ENCODE peak calls at places on chromosome 4, in eight cellular contexts. One of them, this sample, is unnamed.

GRCh38 chr4:126520731-126521130 is 1112.0 kb upstream of the INTU start:
- DNase-seq in fibroblast of lung: no peak
- DNase-seq in tibial artery: no peak
- DNase-seq in lung: no peak
- DNase-seq in cardiac muscle cell: no peak
- DNase-seq in H9: no peak
- DNase-seq in sigmoid colon: no peak
- DNase-seq in SK-N-SH: no peak
- DNase-seq in this sample: no peak

GRCh38 chr4:101515566-101515965 is 168.2 kb upstream of the PPP3CA start:
- DNase-seq in fibroblast of lung: no peak
- DNase-seq in tibial artery: no peak
- DNase-seq in lung: no peak
- DNase-seq in cardiac muscle cell: no peak
- DNase-seq in H9: no peak
- DNase-seq in sigmoid colon: no peak
- DNase-seq in SK-N-SH: no peak
- DNase-seq in this sample: no peak

GRCh38 chr4:99987681-99988080 is 37.6 kb upstream of the H2AZ1 start:
- DNase-seq in fibroblast of lung: no peak
- DNase-seq in tibial artery: no peak
- DNase-seq in lung: no peak
- DNase-seq in cardiac muscle cell: no peak
- DNase-seq in H9: no peak
- DNase-seq in sigmoid colon: no peak
- DNase-seq in SK-N-SH: no peak
- DNase-seq in this sample: no peak

GRCh38 chr4:82715731-82716617 is 82.6 kb downstream of the SCD5 start:
- DNase-seq in fibroblast of lung: no peak
- DNase-seq in tibial artery: no peak
- DNase-seq in lung: no peak
- DNase-seq in cardiac muscle cell: no peak
- DNase-seq in H9: no peak
- DNase-seq in sigmoid colon: no peak
- DNase-seq in SK-N-SH: no peak
- DNase-seq in this sample: no peak

GRCh38 chr4:107913283-107913899 is 18.0 kb upstream of the CYP2U1 start:
- DNase-seq in fibroblast of lung: peak
- DNase-seq in tibial artery: no peak
- DNase-seq in lung: peak
- DNase-seq in cardiac muscle cell: peak
- DNase-seq in H9: no peak
- DNase-seq in sigmoid colon: no peak
- DNase-seq in SK-N-SH: peak
- DNase-seq in this sample: peak

GRCh38 chr4:30619679-30620078 is 100.5 kb upstream of the PCDH7 start:
- DNase-seq in fibroblast of lung: peak
- DNase-seq in tibial artery: no peak
- DNase-seq in lung: no peak
- DNase-seq in cardiac muscle cell: peak
- DNase-seq in H9: no peak
- DNase-seq in sigmoid colon: no peak
- DNase-seq in SK-N-SH: no peak
- DNase-seq in this sample: no peak

GRCh38 chr4:8200302-8200975 is 1.3 kb downstream of the SH3TC1 start:
- DNase-seq in fibroblast of lung: peak
- DNase-seq in tibial artery: no peak
- DNase-seq in lung: peak
- DNase-seq in cardiac muscle cell: no peak
- DNase-seq in H9: no peak
- DNase-seq in sigmoid colon: peak
- DNase-seq in SK-N-SH: no peak
- DNase-seq in this sample: peak

GRCh38 chr4:89952458-89952857 is 57.8 kb downstream of the MMRN1 start:
- DNase-seq in fibroblast of lung: no peak
- DNase-seq in tibial artery: no peak
- DNase-seq in lung: no peak
- DNase-seq in cardiac muscle cell: no peak
- DNase-seq in H9: no peak
- DNase-seq in sigmoid colon: no peak
- DNase-seq in SK-N-SH: no peak
- DNase-seq in this sample: no peak

GRCh38 chr4:102285831-102286230 is 59.5 kb downstream of the SLC39A8 start:
- DNase-seq in fibroblast of lung: peak
- DNase-seq in tibial artery: no peak
- DNase-seq in lung: no peak
- DNase-seq in cardiac muscle cell: no peak
- DNase-seq in H9: no peak
- DNase-seq in sigmoid colon: no peak
- DNase-seq in SK-N-SH: no peak
- DNase-seq in this sample: no peak

GRCh38 chr4:6279582-6280289 is 10.1 kb downstream of the WFS1 start:
- DNase-seq in fibroblast of lung: no peak
- DNase-seq in tibial artery: peak
- DNase-seq in lung: no peak
- DNase-seq in cardiac muscle cell: no peak
- DNase-seq in H9: no peak
- DNase-seq in sigmoid colon: no peak
- DNase-seq in SK-N-SH: no peak
- DNase-seq in this sample: no peak

GRCh38 chr4:176053785-176054184 is 11.9 kb upstream of the WDR17 start:
- DNase-seq in fibroblast of lung: peak
- DNase-seq in tibial artery: no peak
- DNase-seq in lung: no peak
- DNase-seq in cardiac muscle cell: no peak
- DNase-seq in H9: no peak
- DNase-seq in sigmoid colon: no peak
- DNase-seq in SK-N-SH: no peak
- DNase-seq in this sample: no peak

GRCh38 chr4:164596927-164597326 is 157.0 kb upstream of the SMIM31 start:
- DNase-seq in fibroblast of lung: no peak
- DNase-seq in tibial artery: no peak
- DNase-seq in lung: no peak
- DNase-seq in cardiac muscle cell: no peak
- DNase-seq in H9: no peak
- DNase-seq in sigmoid colon: no peak
- DNase-seq in SK-N-SH: no peak
- DNase-seq in this sample: no peak

GRCh38 chr4:3836041-3836801 is 70.0 kb downstream of the ADRA2C start:
- DNase-seq in fibroblast of lung: no peak
- DNase-seq in tibial artery: no peak
- DNase-seq in lung: no peak
- DNase-seq in cardiac muscle cell: peak
- DNase-seq in H9: peak
- DNase-seq in sigmoid colon: no peak
- DNase-seq in SK-N-SH: peak
- DNase-seq in this sample: no peak

GRCh38 chr4:7795983-7796382 is 143.7 kb downstream of the AFAP1 start:
- DNase-seq in fibroblast of lung: no peak
- DNase-seq in tibial artery: peak
- DNase-seq in lung: no peak
- DNase-seq in cardiac muscle cell: no peak
- DNase-seq in H9: no peak
- DNase-seq in sigmoid colon: no peak
- DNase-seq in SK-N-SH: peak
- DNase-seq in this sample: no peak

GRCh38 chr4:184961693-184962092 is 56.6 kb upstream of the HELT start:
- DNase-seq in fibroblast of lung: no peak
- DNase-seq in tibial artery: no peak
- DNase-seq in lung: no peak
- DNase-seq in cardiac muscle cell: no peak
- DNase-seq in H9: peak
- DNase-seq in sigmoid colon: no peak
- DNase-seq in SK-N-SH: no peak
- DNase-seq in this sample: no peak

GRCh38 chr4:143482753-143483362 is 30.6 kb upstream of the SMARCA5 start:
- DNase-seq in fibroblast of lung: peak
- DNase-seq in tibial artery: no peak
- DNase-seq in lung: no peak
- DNase-seq in cardiac muscle cell: peak
- DNase-seq in H9: no peak
- DNase-seq in sigmoid colon: no peak
- DNase-seq in SK-N-SH: peak
- DNase-seq in this sample: peak

DNA sequence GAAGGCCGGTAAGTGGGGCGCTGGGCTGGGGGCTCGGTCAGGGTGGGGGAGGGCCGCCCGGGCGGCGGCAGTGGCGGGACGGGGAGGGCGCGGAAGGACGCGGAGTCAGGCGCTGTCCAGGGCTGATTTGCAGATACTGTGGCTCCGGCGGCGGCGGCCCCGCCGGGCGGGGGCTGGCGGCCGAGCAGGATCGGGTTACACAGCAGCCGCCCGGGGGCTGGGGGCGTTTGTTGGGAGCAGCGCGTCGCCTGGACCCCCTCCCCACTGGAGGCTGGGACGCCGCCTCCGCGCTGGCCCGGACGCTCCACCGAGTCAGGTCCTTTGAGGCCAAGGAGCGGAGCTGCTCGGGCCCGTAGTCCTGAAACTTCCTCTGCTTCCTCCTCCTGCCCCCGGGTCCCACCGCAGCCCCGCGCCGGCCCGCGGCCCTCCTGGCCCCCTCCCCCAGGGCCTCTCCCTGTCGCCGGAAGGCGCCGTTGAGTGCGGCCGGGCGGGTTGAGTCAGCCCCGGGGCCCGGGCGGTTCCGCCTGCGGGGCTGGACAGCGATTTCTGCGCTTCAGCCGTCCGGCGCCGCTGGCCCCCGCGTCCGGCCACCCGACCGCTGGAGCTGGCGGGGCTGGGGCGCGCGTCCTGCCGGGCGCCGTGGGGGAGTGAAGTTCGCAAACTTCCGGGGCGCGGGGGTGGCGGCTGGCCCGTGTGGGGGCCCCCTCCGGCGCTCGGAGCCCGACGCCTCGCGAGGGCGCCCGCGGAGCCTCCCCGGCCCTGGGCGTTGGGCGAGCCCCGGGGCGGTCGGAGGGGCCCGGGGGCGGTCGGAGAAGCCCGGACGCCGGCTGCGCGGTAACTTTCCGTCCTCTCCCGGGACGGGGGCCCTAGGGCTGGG is 744 bp downstream of the REST start:
- DNase-seq in fibroblast of lung: peak
- DNase-seq in tibial artery: peak
- DNase-seq in lung: peak
- DNase-seq in cardiac muscle cell: peak
- DNase-seq in H9: peak
- DNase-seq in sigmoid colon: peak
- DNase-seq in SK-N-SH: peak
- DNase-seq in this sample: peak
- TF ChIP-seq CTCF in fibroblast of lung: no peak
- TF ChIP-seq CTCF in tibial artery: no peak
- TF ChIP-seq CTCF in lung: no peak
- TF ChIP-seq CTCF in cardiac muscle cell: no peak
- TF ChIP-seq CTCF in H9: no peak
- TF ChIP-seq CTCF in sigmoid colon: no peak
- TF ChIP-seq CTCF in SK-N-SH: no peak
- TF ChIP-seq CTCF in this sample: peak

GRCh38 chr4:94507281-94507680 is 55.5 kb downstream of the PDLIM5 start:
- DNase-seq in fibroblast of lung: no peak
- DNase-seq in tibial artery: no peak
- DNase-seq in lung: no peak
- DNase-seq in cardiac muscle cell: no peak
- DNase-seq in H9: no peak
- DNase-seq in sigmoid colon: no peak
- DNase-seq in SK-N-SH: no peak
- DNase-seq in this sample: no peak

GRCh38 chr4:94507708-94508107 is 56.0 kb downstream of the PDLIM5 start:
- DNase-seq in fibroblast of lung: peak
- DNase-seq in tibial artery: peak
- DNase-seq in lung: no peak
- DNase-seq in cardiac muscle cell: peak
- DNase-seq in H9: no peak
- DNase-seq in sigmoid colon: no peak
- DNase-seq in SK-N-SH: no peak
- DNase-seq in this sample: peak

GRCh38 chr4:94508256-94508655 is 56.5 kb downstream of the PDLIM5 start:
- DNase-seq in fibroblast of lung: peak
- DNase-seq in tibial artery: no peak
- DNase-seq in lung: no peak
- DNase-seq in cardiac muscle cell: no peak
- DNase-seq in H9: no peak
- DNase-seq in sigmoid colon: no peak
- DNase-seq in SK-N-SH: no peak
- DNase-seq in this sample: no peak

GRCh38 chr4:94508841-94509240 is 57.1 kb downstream of the PDLIM5 start:
- DNase-seq in fibroblast of lung: no peak
- DNase-seq in tibial artery: no peak
- DNase-seq in lung: no peak
- DNase-seq in cardiac muscle cell: no peak
- DNase-seq in H9: no peak
- DNase-seq in sigmoid colon: no peak
- DNase-seq in SK-N-SH: no peak
- DNase-seq in this sample: no peak

GRCh38 chr4:94506822-94507221 is 55.1 kb downstream of the PDLIM5 start:
- DNase-seq in fibroblast of lung: no peak
- DNase-seq in tibial artery: no peak
- DNase-seq in lung: no peak
- DNase-seq in cardiac muscle cell: no peak
- DNase-seq in H9: no peak
- DNase-seq in sigmoid colon: no peak
- DNase-seq in SK-N-SH: no peak
- DNase-seq in this sample: no peak
- H3K27ac ChIP-seq in fibroblast of lung: no peak
- H3K27ac ChIP-seq in tibial artery: peak
- H3K27ac ChIP-seq in lung: no peak
- H3K27ac ChIP-seq in cardiac muscle cell: peak
- H3K27ac ChIP-seq in H9: no peak
- H3K27ac ChIP-seq in sigmoid colon: peak
- H3K27ac ChIP-seq in SK-N-SH: no peak
- H3K27ac ChIP-seq in this sample: peak

DNA sequence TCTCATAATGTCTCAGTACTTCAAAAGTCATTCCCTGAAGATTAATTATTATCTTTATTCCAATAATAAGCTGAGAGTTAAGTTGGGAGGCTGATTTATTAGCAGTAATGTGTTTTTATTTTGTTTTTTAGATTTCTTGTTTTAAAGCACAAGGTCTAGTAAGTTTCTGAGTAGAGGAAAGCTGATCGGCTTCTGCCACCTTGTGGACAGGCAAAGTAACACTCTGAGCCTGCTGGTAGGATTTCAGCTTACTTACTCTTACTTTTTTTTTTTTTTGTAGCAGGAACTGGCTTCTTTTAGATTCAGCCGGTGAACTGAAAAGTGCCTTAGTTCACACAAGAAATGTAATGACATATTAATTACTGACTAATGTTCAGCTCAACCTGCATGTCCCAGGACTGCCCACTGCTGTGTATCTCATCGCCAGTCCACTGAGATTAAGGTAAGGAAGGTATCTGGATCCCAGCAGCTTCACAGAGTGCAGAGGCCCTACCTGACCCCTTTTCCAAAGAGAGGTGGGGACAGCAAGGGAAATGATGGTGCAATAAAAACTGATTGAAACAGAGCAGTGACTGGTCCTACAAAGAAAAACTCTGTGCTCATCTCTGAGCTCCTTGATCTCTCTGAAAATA is 126.5 kb downstream of the ADGRA3 start:
- DNase-seq in fibroblast of lung: peak
- DNase-seq in tibial artery: no peak
- DNase-seq in lung: no peak
- DNase-seq in cardiac muscle cell: peak
- DNase-seq in H9: peak
- DNase-seq in sigmoid colon: no peak
- DNase-seq in SK-N-SH: peak
- DNase-seq in this sample: peak
- TF ChIP-seq CTCF in fibroblast of lung: peak
- TF ChIP-seq CTCF in tibial artery: peak
- TF ChIP-seq CTCF in lung: peak
- TF ChIP-seq CTCF in cardiac muscle cell: peak
- TF ChIP-seq CTCF in H9: peak
- TF ChIP-seq CTCF in sigmoid colon: peak
- TF ChIP-seq CTCF in SK-N-SH: peak
- TF ChIP-seq CTCF in this sample: peak

GRCh38 chr4:111399523-111400135 is 745.6 kb upstream of the FAM241A start:
- DNase-seq in fibroblast of lung: no peak
- DNase-seq in tibial artery: no peak
- DNase-seq in lung: no peak
- DNase-seq in cardiac muscle cell: no peak
- DNase-seq in H9: no peak
- DNase-seq in sigmoid colon: no peak
- DNase-seq in SK-N-SH: no peak
- DNase-seq in this sample: no peak
- H3K27ac ChIP-seq in fibroblast of lung: no peak
- H3K27ac ChIP-seq in tibial artery: no peak
- H3K27ac ChIP-seq in lung: no peak
- H3K27ac ChIP-seq in cardiac muscle cell: no peak
- H3K27ac ChIP-seq in H9: no peak
- H3K27ac ChIP-seq in sigmoid colon: no peak
- H3K27ac ChIP-seq in SK-N-SH: no peak
- H3K27ac ChIP-seq in this sample: no peak

This sample was measured in RWPE1.